ENCODE peak calls at places on chromosomes 3 and 15, in six cellular contexts. B, A, Z, I, H and Q are unnamed samples.

GRCh38 chr3:59970796-59971195 is 921.0 kb upstream of the CFAP20DC start:
- DNase-seq in I (no peak), Z (no peak), B (no peak), H (no peak), A (no peak), Q (no peak)

GRCh38 chr15:40770147-40770721 is 454 bp downstream of the C15orf62 start:
- DNase-seq in A (no peak), B (no peak), I (no peak), Z (peak; percentile 20), H (no peak), Q (no peak)

GRCh38 chr3:192188218-192188835 is 539.0 kb downstream of the FGF12 start:
- DNase-seq in H (peak; percentile 29), Z (peak; percentile 54), I (no peak), B (no peak), A (no peak), Q (no peak)

GRCh38 chr3:22308866-22309265 is 557.9 kb upstream of the ZNF385D start:
- DNase-seq in H (no peak), Z (no peak), I (no peak), A (no peak), B (no peak), Q (peak; percentile 57)

GRCh38 chr3:108420926-108421325 is 89.5 kb downstream of the MYH15 start:
- DNase-seq in A (no peak), B (peak; percentile 82), I (no peak), H (no peak), Z (peak; percentile 27), Q (no peak)

GRCh38 chr3:104385421-104385820 is 981.3 kb upstream of the ALCAM start:
- DNase-seq in I (no peak), A (no peak), Z (peak; percentile 18), H (no peak), B (no peak), Q (no peak)

GRCh38 chr3:188796122-188796631 is 375.6 kb upstream of the TPRG1 start:
- DNase-seq in I (no peak), Z (peak; percentile 89), A (no peak), B (peak; percentile 57), H (no peak), Q (no peak)

GRCh38 chr3:140128217-140129137 is 193.5 kb downstream of the CLSTN2 start:
- DNase-seq in A (no peak), Z (peak; percentile 36), B (no peak), H (no peak), I (peak; percentile 3), Q (no peak)

GRCh38 chr15:22265056-22265945 is 185.0 kb downstream of the OR4M2 start:
- DNase-seq in B (no peak), Z (no peak), H (no peak), I (no peak), A (no peak), Q (no peak)

GRCh38 chr15:90188914-90189748 is 12.0 kb upstream of the SEMA4B start:
- DNase-seq in A (no peak), H (no peak), I (no peak), Z (no peak), B (no peak), Q (no peak)

GRCh38 chr15:62770752-62771151 is 271.8 kb upstream of the TPM1 start:
- DNase-seq in B (peak; percentile 85), I (no peak), A (no peak), Z (peak; percentile 78), H (no peak), Q (no peak)